ENCODE peak calls at places on chromosome 1, in nine cellular contexts. S, K, A, M, U, D, N, G and P are unnamed samples.

GRCh38 chr1:165109013-165109412 is 247.5 kb downstream of the LMX1A start:
- DNase-seq in S (peak; percentile 20), K (peak; percentile 51), A (no peak), M (no peak), U (no peak), D (no peak), N (no peak), G (no peak), P (no peak)

GRCh38 chr1:79716481-79716880 is 710.0 kb upstream of the ADGRL4 start:
- DNase-seq in S (peak; percentile 53), K (no peak), A (peak; percentile 18), M (peak; percentile 92), U (peak; percentile 6), D (peak; percentile 69), N (no peak), G (no peak), P (peak; percentile 82)

GRCh38 chr1:89607888-89608626 is 24.9 kb upstream of the LRRC8C start:
- DNase-seq in S (no peak), K (no peak), A (no peak), M (no peak), U (no peak), D (peak; percentile 31), N (no peak), G (peak; percentile 56), P (peak; percentile 12)

GRCh38 chr1:213035573-213035972 is 15.5 kb upstream of the RPS6KC1 start:
- DNase-seq in S (no peak), K (no peak), A (no peak), M (no peak), U (no peak), D (no peak), N (no peak), G (no peak), P (no peak)

GRCh38 chr1:220841293-220841692 is 38.0 kb upstream of the HLX start:
- DNase-seq in S (peak; percentile 44), K (no peak), A (no peak), M (no peak), U (no peak), D (no peak), N (no peak), G (no peak), P (peak; percentile 10)

GRCh38 chr1:227297073-227297793 is 21.1 kb downstream of the CDC42BPA start:
- DNase-seq in S (no peak), K (no peak), A (no peak), M (no peak), U (no peak), D (no peak), N (no peak), G (no peak), P (no peak)

GRCh38 chr1:31266547-31266946 is 26.9 kb upstream of the NKAIN1 start:
- DNase-seq in S (no peak), K (no peak), A (no peak), M (no peak), U (no peak), D (peak; percentile 35), N (no peak), G (no peak), P (no peak)

GRCh38 chr1:152022521-152022920 is 14.3 kb downstream of the S100A11 start:
- DNase-seq in S (no peak), K (no peak), A (no peak), M (no peak), U (no peak), D (no peak), N (no peak), G (no peak), P (no peak)

GRCh38 chr1:26946270-26946669 is 14.0 kb downstream of the KDF1 start:
- DNase-seq in S (no peak), K (no peak), A (no peak), M (no peak), U (no peak), D (no peak), N (no peak), G (no peak), P (no peak)

GRCh38 chr1:183630748-183631147 is 4.8 kb downstream of the ARPC5 start:
- DNase-seq in S (no peak), K (no peak), A (no peak), M (peak; percentile 79), U (no peak), D (peak; percentile 36), N (no peak), G (no peak), P (peak; percentile 72)

GRCh38 chr1:94183197-94183815 is 54.1 kb downstream of the ARHGAP29 start:
- DNase-seq in S (no peak), K (no peak), A (no peak), M (no peak), U (no peak), D (no peak), N (no peak), G (no peak), P (no peak)

GRCh38 chr1:39268112-39268581 is 63.7 kb downstream of the MACF1 start:
- DNase-seq in S (peak; percentile 47), K (no peak), A (peak; percentile 68), M (peak; percentile 90), U (no peak), D (peak; percentile 90), N (no peak), G (no peak), P (peak; percentile 42)

GRCh38 chr1:185733818-185734709 is at the start of gene HMCN1:
- DNase-seq in S (peak; percentile 89), K (peak; percentile 59), A (no peak), M (peak; percentile 75), U (peak; percentile 41), D (peak; percentile 65), N (peak; percentile 39), G (no peak), P (peak; percentile 89)

GRCh38 chr1:37034301-37035013 is at the start of gene GRIK3:
- DNase-seq in S (peak; percentile 79), K (no peak), A (no peak), M (no peak), U (no peak), D (no peak), N (peak; percentile 20), G (no peak), P (peak; percentile 64)

GRCh38 chr1:198267921-198268320 is 111.1 kb downstream of the NEK7 start:
- DNase-seq in S (no peak), K (no peak), A (peak; percentile 17), M (peak; percentile 85), U (no peak), D (peak; percentile 86), N (no peak), G (no peak), P (peak; percentile 79)

DNA sequence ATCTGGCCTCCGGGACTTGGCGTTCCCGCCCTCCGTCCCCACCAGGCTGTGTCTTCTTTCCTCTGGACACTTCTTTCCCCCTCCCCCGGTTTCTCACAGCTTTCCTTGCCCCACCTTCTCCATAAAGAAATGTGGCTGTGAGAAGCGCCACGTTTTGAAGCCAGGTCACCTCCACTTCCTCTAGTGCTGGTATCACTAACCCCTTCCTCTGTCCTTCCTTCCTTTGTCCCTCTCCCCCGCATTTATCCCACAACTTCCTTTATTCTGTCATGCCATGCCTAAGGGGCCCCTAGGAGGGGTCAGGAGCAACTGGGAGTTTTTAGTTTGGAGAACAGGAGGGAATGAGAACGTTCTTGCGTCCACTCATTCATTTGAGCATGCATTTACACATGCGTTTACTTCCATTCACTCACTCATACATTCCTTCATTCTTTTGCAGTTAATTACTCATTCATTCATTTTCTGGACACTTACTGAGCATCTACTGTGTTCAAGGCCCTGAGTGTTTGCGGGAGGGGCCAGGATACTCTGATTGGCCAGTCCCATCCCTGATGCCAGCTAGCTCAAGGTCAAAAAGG is 5.0 kb upstream of the ACOT11 start:
- DNase-seq in S (peak; percentile 54), K (no peak), A (peak; percentile 3), M (peak; percentile 18), U (no peak), D (peak; percentile 35), N (peak; percentile 38), G (no peak), P (no peak)
- H3K4me3 ChIP-seq in S (peak overlapping the region; percentile 74), K (peak overlapping the region; percentile 11), A (peak overlapping the region; percentile 35), M (peak overlapping the region; percentile 14), U (peak overlapping the region; percentile 53), D (no peak overlapping the region), N (peak overlapping the region; percentile 38), G (peak overlapping the region; percentile 68), P (peak overlapping the region; percentile 33)

GRCh38 chr1:35923841-35924240 is 7.1 kb upstream of the AGO3 start:
- DNase-seq in S (no peak), K (no peak), A (no peak), M (no peak), U (no peak), D (no peak), N (no peak), G (no peak), P (no peak)
- H3K4me3 ChIP-seq in S (no peak overlapping the region), K (no peak overlapping the region), A (no peak overlapping the region), M (no peak overlapping the region), U (no peak overlapping the region), D (no peak overlapping the region), N (no peak overlapping the region), G (no peak overlapping the region), P (no peak overlapping the region)

GRCh38 chr1:236193184-236193583 is 50.8 kb downstream of the GPR137B start:
- DNase-seq in S (no peak), K (no peak), A (no peak), M (no peak), U (no peak), D (peak; percentile 53), N (no peak), G (no peak), P (no peak)
- H3K4me3 ChIP-seq in S (no peak overlapping the region), K (no peak overlapping the region), A (no peak overlapping the region), M (no peak overlapping the region), U (no peak overlapping the region), D (no peak overlapping the region), N (no peak overlapping the region), G (no peak overlapping the region), P (no peak overlapping the region)

GRCh38 chr1:190475394-190476250 is 2.0 kb downstream of the BRINP3 start:
- DNase-seq in S (peak; percentile 37), K (peak; percentile 51), A (no peak), M (peak; percentile 20), U (no peak), D (peak; percentile 11), N (no peak), G (no peak), P (peak; percentile 25)

GRCh38 chr1:190478193-190479007 is 736 bp upstream of the BRINP3 start:
- DNase-seq in S (peak; percentile 84), K (peak; percentile 47), A (no peak), M (peak; percentile 35), U (peak; percentile 48), D (peak; percentile 37), N (no peak), G (no peak), P (peak; percentile 55)

GRCh38 chr1:190479028-190479427 is 1.4 kb upstream of the BRINP3 start:
- DNase-seq in S (peak; percentile 65), K (no peak), A (no peak), M (peak; percentile 17), U (peak; percentile 8), D (peak; percentile 5), N (no peak), G (no peak), P (peak; percentile 48)

GRCh38 chr1:190477687-190478192 is at the start of gene BRINP3:
- DNase-seq in S (no peak), K (no peak), A (no peak), M (peak; percentile 12), U (no peak), D (peak; percentile 21), N (no peak), G (no peak), P (no peak)

DNA sequence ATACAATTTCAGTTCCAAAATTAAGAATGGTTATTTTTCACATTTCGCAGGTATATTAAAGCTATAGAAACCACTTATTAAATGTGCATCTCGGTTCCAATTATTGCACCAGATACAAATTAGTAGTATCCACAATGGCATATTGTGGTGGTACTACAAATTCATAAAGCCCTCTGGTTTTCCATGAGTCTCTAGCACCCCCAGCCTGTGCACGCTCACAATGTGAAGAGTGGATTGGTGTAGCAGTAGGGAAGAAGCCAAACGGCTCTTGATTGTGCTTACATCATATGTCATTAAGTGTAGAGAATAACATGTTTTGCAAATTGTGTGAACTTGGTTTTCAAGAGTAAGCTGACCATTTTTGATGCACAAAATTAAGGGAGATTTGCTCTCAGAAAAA is 1.9 kb upstream of the BRINP3 start:
- DNase-seq in S (peak; percentile 21), K (no peak), A (no peak), M (no peak), U (peak; percentile 8), D (no peak), N (no peak), G (no peak), P (no peak)
- H3K4me3 ChIP-seq in S (peak overlapping the region; percentile 59), K (no peak overlapping the region), A (no peak overlapping the region), M (no peak overlapping the region), U (no peak overlapping the region), D (no peak overlapping the region), N (no peak overlapping the region), G (no peak overlapping the region), P (peak overlapping the region; percentile 38)